ENCODE peak calls at places on chromosomes 6 and 20, in ten cellular contexts. B is breast epithelium; R is brain microvascular endothelial cell; V is transverse colon; E is AG09319; P is psoas muscle; F is Calu3; X is esophagus squamous epithelium; D is WERI-Rb-1; I is CD4-positive, alpha-beta T cell. O is an unnamed sample.

GRCh38 chr6:14721103-14721758 is 524.6 kb upstream of the JARID2 start:
- DNase-seq in B (no peak), R (no peak), V (no peak), E (no peak), P (no peak), F (no peak), X (no peak), D (no peak), I (no peak), O (no peak)

GRCh38 chr20:49825521-49826033 is 12.9 kb downstream of the SLC9A8 start:
- DNase-seq in B (no peak), R (no peak), V (no peak), E (no peak), P (peak; percentile 52), F (no peak), X (no peak), D (no peak), I (no peak), O (no peak)

GRCh38 chr6:17851720-17852161 is 135.7 kb downstream of the KIF13A start:
- DNase-seq in B (no peak), R (no peak), V (no peak), E (no peak), P (no peak), F (no peak), X (no peak), D (no peak), I (no peak), O (no peak)

GRCh38 chr6:79167931-79168694 is 66.4 kb downstream of the HMGN3 start:
- DNase-seq in B (no peak), R (peak; percentile 20), V (no peak), E (no peak), P (no peak), F (no peak), X (no peak), D (no peak), I (no peak), O (no peak)

GRCh38 chr6:139230421-139230840 is 61.4 kb downstream of the TXLNB start:
- DNase-seq in B (no peak), R (peak; percentile 31), V (no peak), E (no peak), P (no peak), F (no peak), X (no peak), D (no peak), I (no peak), O (no peak)

GRCh38 chr6:48917233-48917632 is 545.8 kb downstream of the MMUT start:
- DNase-seq in B (no peak), R (no peak), V (no peak), E (no peak), P (no peak), F (no peak), X (no peak), D (no peak), I (no peak), O (no peak)

GRCh38 chr20:2654831-2655230 is 2.4 kb downstream of the NOP56 start:
- DNase-seq in B (no peak), R (no peak), V (no peak), E (no peak), P (no peak), F (no peak), X (no peak), D (no peak), I (no peak), O (no peak)

GRCh38 chr6:11525468-11526155 is 11.9 kb upstream of the TMEM170B start:
- DNase-seq in B (peak; percentile 28), R (no peak), V (no peak), E (peak; percentile 61), P (peak; percentile 38), F (no peak), X (no peak), D (no peak), I (no peak), O (no peak)

GRCh38 chr6:136526196-136526930 is 23.9 kb downstream of the MAP7 start:
- DNase-seq in B (peak; percentile 31), R (peak; percentile 42), V (no peak), E (no peak), P (peak; percentile 30), F (no peak), X (no peak), D (peak; percentile 42), I (peak; percentile 23), O (peak; percentile 75)

GRCh38 chr20:34562643-34563042 is 4.1 kb downstream of the MAP1LC3A start:
- DNase-seq in B (no peak), R (no peak), V (no peak), E (no peak), P (no peak), F (peak; percentile 41), X (no peak), D (peak; percentile 87), I (no peak), O (peak; percentile 66)

GRCh38 chr6:101806241-101806640 is 412.7 kb downstream of the GRIK2 start:
- DNase-seq in B (no peak), R (peak; percentile 80), V (no peak), E (no peak), P (no peak), F (no peak), X (no peak), D (no peak), I (no peak), O (no peak)

GRCh38 chr6:170098428-170099170 is 192.3 kb downstream of the DLL1 start:
- DNase-seq in B (no peak), R (no peak), V (peak; percentile 5), E (no peak), P (no peak), F (no peak), X (no peak), D (no peak), I (no peak), O (no peak)

GRCh38 chr6:163416640-163417253 is 2.2 kb downstream of the QKI start:
- DNase-seq in B (no peak), R (peak; percentile 70), V (peak; percentile 39), E (peak; percentile 61), P (no peak), F (peak; percentile 69), X (no peak), D (peak; percentile 38), I (no peak), O (no peak)

GRCh38 chr6:167704396-167704801 is 122.3 kb upstream of the AFDN start:
- DNase-seq in B (no peak), R (no peak), V (no peak), E (no peak), P (no peak), F (no peak), X (no peak), D (no peak), I (no peak), O (no peak)

GRCh38 chr6:135995160-135995898 is 143.8 kb downstream of the PDE7B start:
- DNase-seq in B (no peak), R (peak; percentile 76), V (no peak), E (no peak), P (no peak), F (no peak), X (no peak), D (peak; percentile 12), I (no peak), O (no peak)

GRCh38 chr6:129041563-129041962 is 158.6 kb downstream of the LAMA2 start:
- DNase-seq in B (no peak), R (no peak), V (no peak), E (no peak), P (no peak), F (no peak), X (no peak), D (no peak), I (no peak), O (no peak)

GRCh38 chr6:36139431-36139830 is 9.1 kb downstream of the MAPK13 start:
- DNase-seq in B (no peak), R (no peak), V (no peak), E (no peak), P (peak; percentile 39), F (peak; percentile 49), X (no peak), D (peak; percentile 89), I (no peak), O (peak; percentile 62)
- TF ChIP-seq CTCF in B (no peak), R (peak; percentile 67), V (no peak), E (peak; percentile 2), P (no peak), F (no peak), X (no peak), D (peak; percentile 93), I (no peak), O (peak; percentile 13)

GRCh38 chr6:116139917-116140316 is 14.0 kb upstream of the COL10A1 start:
- DNase-seq in B (no peak), R (no peak), V (no peak), E (no peak), P (no peak), F (peak; percentile 22), X (no peak), D (no peak), I (no peak), O (no peak)
- TF ChIP-seq CTCF in B (no peak), R (peak; percentile 9), V (no peak), E (no peak), P (no peak), F (no peak), X (no peak), D (peak; percentile 28), I (no peak), O (no peak)

DNA sequence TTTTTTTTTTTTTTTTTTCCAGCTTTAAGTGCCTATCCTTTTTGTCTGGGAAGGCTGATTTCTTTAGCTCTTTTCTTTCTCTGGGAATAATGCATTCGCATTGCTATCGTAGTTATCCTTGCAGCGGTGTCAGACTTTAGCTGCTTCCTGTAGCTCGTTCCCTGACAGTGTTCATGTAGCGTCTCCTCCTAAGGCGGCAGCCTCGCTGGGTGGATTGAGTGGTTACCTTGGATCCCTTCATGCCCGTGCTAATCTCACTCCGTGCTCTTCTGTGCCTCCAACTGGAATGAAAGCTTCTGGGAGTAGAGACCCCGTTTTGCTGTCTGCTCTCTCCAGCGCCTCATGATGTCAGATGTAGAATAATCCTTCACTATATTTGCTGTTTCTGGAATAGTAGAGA is 43.2 kb downstream of the UST start:
- DNase-seq in B (no peak), R (no peak), V (no peak), E (no peak), P (no peak), F (no peak), X (no peak), D (no peak), I (no peak), O (no peak)
- TF ChIP-seq CTCF in B (no peak), R (no peak), V (no peak), E (no peak), P (no peak), F (no peak), X (no peak), D (no peak), I (no peak), O (no peak)

DNA sequence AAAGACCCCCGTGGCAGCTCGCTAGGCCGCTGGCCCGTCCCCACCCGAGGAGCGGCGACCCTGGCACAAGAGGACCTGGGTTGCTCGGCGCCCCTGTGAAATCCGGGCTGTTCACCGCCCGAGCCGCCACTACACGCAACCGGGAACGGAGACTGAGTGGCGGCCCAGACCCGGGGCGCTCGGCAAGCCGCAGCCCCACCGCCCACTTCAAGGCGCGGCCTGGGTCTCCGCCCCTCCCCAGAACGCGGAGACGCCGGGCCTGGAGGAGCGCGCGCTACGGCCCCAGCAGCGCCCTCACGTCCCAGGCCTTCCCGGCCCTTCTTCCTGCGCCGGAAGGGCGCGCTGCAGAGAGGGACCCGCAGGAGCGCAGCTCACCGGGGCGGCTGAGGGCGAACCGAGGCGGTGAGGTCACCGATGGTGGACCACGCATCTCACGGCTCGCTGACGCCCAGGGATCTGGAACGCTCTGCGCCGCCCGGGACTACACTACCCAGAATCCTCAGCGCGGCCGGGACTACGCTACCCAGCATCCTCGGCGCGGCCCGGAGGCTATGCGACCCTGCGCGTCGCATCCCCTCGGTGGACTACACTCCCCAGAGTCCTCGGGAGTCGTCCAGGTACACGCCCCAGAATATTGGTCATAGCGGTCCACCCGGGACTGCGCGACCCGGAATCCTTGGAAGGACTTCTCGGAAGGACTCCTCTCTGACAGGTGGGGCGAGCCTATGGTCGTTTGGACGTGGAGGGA is at the start of gene ZNF337:
- DNase-seq in B (peak; percentile 88), R (peak; percentile 95), V (peak; percentile 95), E (peak; percentile 74), P (peak; percentile 96), F (peak; percentile 79), X (peak; percentile 64), D (peak; percentile 98), I (peak; percentile 90), O (peak; percentile 98)
- TF ChIP-seq CTCF in B (no peak), R (no peak), V (peak; percentile 11), E (peak; percentile 19), P (peak; percentile 21), F (no peak), X (no peak), D (peak; percentile 30), I (no peak), O (no peak)

O was measured in glutamatergic neuron.